ENCODE peak calls at places on chromosome 4, in ten cellular contexts. One of them, this sample, is unnamed.

GRCh38 chr4:38128478-38129451 is 168.6 kb downstream of the PTTG2 start:
- DNase-seq in astrocyte: peak
- DNase-seq in cardiac fibroblast: peak
- DNase-seq in HL-60: no peak
- DNase-seq in coronary artery: no peak
- DNase-seq in LNCaP clone FGC: no peak
- DNase-seq in ovary: no peak
- DNase-seq in fibroblast of lung: peak
- DNase-seq in WERI-Rb-1: no peak
- DNase-seq in astrocyte of the spinal cord: peak
- DNase-seq in this sample: no peak

GRCh38 chr4:103074598-103075434 is 1.7 kb downstream of the SLC9B2 start:
- DNase-seq in astrocyte: peak
- DNase-seq in cardiac fibroblast: no peak
- DNase-seq in HL-60: no peak
- DNase-seq in coronary artery: no peak
- DNase-seq in LNCaP clone FGC: no peak
- DNase-seq in ovary: no peak
- DNase-seq in fibroblast of lung: peak
- DNase-seq in WERI-Rb-1: no peak
- DNase-seq in astrocyte of the spinal cord: peak
- DNase-seq in this sample: no peak

GRCh38 chr4:158020734-158021346 is 152.0 kb downstream of the GASK1B start:
- DNase-seq in astrocyte: peak
- DNase-seq in cardiac fibroblast: peak
- DNase-seq in HL-60: no peak
- DNase-seq in coronary artery: no peak
- DNase-seq in LNCaP clone FGC: no peak
- DNase-seq in ovary: no peak
- DNase-seq in fibroblast of lung: peak
- DNase-seq in WERI-Rb-1: no peak
- DNase-seq in astrocyte of the spinal cord: peak
- DNase-seq in this sample: peak

GRCh38 chr4:111433436-111433835 is 711.8 kb upstream of the FAM241A start:
- DNase-seq in astrocyte: no peak
- DNase-seq in cardiac fibroblast: no peak
- DNase-seq in HL-60: no peak
- DNase-seq in coronary artery: no peak
- DNase-seq in LNCaP clone FGC: no peak
- DNase-seq in ovary: no peak
- DNase-seq in fibroblast of lung: no peak
- DNase-seq in WERI-Rb-1: no peak
- DNase-seq in astrocyte of the spinal cord: no peak
- DNase-seq in this sample: no peak

GRCh38 chr4:161454860-161455259 is 708.9 kb downstream of the FSTL5 start:
- DNase-seq in astrocyte: no peak
- DNase-seq in cardiac fibroblast: no peak
- DNase-seq in HL-60: no peak
- DNase-seq in coronary artery: no peak
- DNase-seq in LNCaP clone FGC: no peak
- DNase-seq in ovary: no peak
- DNase-seq in fibroblast of lung: no peak
- DNase-seq in WERI-Rb-1: no peak
- DNase-seq in astrocyte of the spinal cord: no peak
- DNase-seq in this sample: no peak

GRCh38 chr4:183200453-183200852 is 101.4 kb downstream of the WWC2 start:
- DNase-seq in astrocyte: peak
- DNase-seq in cardiac fibroblast: peak
- DNase-seq in HL-60: no peak
- DNase-seq in coronary artery: no peak
- DNase-seq in LNCaP clone FGC: peak
- DNase-seq in ovary: peak
- DNase-seq in fibroblast of lung: peak
- DNase-seq in WERI-Rb-1: no peak
- DNase-seq in astrocyte of the spinal cord: peak
- DNase-seq in this sample: peak

GRCh38 chr4:7911044-7911578 is 28.6 kb downstream of the AFAP1 start:
- DNase-seq in astrocyte: peak
- DNase-seq in cardiac fibroblast: peak
- DNase-seq in HL-60: no peak
- DNase-seq in coronary artery: peak
- DNase-seq in LNCaP clone FGC: no peak
- DNase-seq in ovary: no peak
- DNase-seq in fibroblast of lung: peak
- DNase-seq in WERI-Rb-1: peak
- DNase-seq in astrocyte of the spinal cord: peak
- DNase-seq in this sample: no peak

GRCh38 chr4:11228575-11228974 is 200.1 kb downstream of the HS3ST1 start:
- DNase-seq in astrocyte: no peak
- DNase-seq in cardiac fibroblast: no peak
- DNase-seq in HL-60: no peak
- DNase-seq in coronary artery: no peak
- DNase-seq in LNCaP clone FGC: peak
- DNase-seq in ovary: no peak
- DNase-seq in fibroblast of lung: no peak
- DNase-seq in WERI-Rb-1: no peak
- DNase-seq in astrocyte of the spinal cord: no peak
- DNase-seq in this sample: no peak

GRCh38 chr4:37023504-37023903 is 221.0 kb upstream of the NWD2 start:
- DNase-seq in astrocyte: no peak
- DNase-seq in cardiac fibroblast: no peak
- DNase-seq in HL-60: no peak
- DNase-seq in coronary artery: no peak
- DNase-seq in LNCaP clone FGC: no peak
- DNase-seq in ovary: no peak
- DNase-seq in fibroblast of lung: no peak
- DNase-seq in WERI-Rb-1: no peak
- DNase-seq in astrocyte of the spinal cord: no peak
- DNase-seq in this sample: no peak

GRCh38 chr4:176137626-176138025 is 57.8 kb downstream of the SPATA4 start:
- DNase-seq in astrocyte: peak
- DNase-seq in cardiac fibroblast: peak
- DNase-seq in HL-60: no peak
- DNase-seq in coronary artery: no peak
- DNase-seq in LNCaP clone FGC: no peak
- DNase-seq in ovary: no peak
- DNase-seq in fibroblast of lung: peak
- DNase-seq in WERI-Rb-1: no peak
- DNase-seq in astrocyte of the spinal cord: peak
- DNase-seq in this sample: no peak

DNA sequence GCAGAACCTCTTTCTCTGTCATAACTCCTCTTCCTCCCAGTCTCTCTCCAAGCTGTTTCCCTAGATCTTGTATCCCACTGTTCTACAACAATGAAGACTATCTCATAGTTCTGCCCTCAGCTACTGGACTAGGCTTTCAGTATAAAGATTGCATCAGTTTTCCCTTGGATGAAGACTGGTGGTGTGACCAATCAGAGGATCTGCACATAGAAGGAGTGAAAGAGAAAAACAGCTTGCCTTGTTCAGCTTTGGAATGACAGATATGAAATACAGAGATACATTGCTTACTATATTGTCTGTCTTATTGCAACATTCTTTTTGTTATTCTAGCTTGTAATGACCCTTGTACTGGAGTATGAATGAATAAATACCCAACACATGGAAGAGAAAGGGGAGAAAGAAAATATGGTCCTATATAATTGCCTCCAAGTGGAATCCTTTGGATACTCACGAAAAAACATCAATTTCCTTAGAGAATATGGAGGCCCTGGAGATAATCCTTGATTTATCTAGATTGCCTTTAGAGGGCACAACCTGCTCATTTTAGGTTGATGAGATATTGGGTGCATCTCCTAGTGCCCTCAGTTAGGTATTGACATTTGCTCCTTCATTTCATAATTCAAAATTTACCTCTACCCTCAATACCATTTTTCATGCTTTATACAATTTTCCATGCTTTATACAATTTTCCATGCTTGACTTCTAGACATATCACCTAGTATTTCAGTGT is 395.8 kb downstream of the NAF1 start:
- DNase-seq in astrocyte: no peak
- DNase-seq in cardiac fibroblast: peak
- DNase-seq in HL-60: no peak
- DNase-seq in coronary artery: no peak
- DNase-seq in LNCaP clone FGC: no peak
- DNase-seq in ovary: no peak
- DNase-seq in fibroblast of lung: no peak
- DNase-seq in WERI-Rb-1: no peak
- DNase-seq in astrocyte of the spinal cord: no peak
- DNase-seq in this sample: no peak
- TF ChIP-seq CTCF in astrocyte: no peak
- TF ChIP-seq CTCF in cardiac fibroblast: no peak
- TF ChIP-seq CTCF in HL-60: no peak
- TF ChIP-seq CTCF in coronary artery: no peak
- TF ChIP-seq CTCF in LNCaP clone FGC: peak
- TF ChIP-seq CTCF in ovary: no peak
- TF ChIP-seq CTCF in fibroblast of lung: no peak
- TF ChIP-seq CTCF in WERI-Rb-1: no peak
- TF ChIP-seq CTCF in astrocyte of the spinal cord: no peak
- TF ChIP-seq CTCF in this sample: peak

DNA sequence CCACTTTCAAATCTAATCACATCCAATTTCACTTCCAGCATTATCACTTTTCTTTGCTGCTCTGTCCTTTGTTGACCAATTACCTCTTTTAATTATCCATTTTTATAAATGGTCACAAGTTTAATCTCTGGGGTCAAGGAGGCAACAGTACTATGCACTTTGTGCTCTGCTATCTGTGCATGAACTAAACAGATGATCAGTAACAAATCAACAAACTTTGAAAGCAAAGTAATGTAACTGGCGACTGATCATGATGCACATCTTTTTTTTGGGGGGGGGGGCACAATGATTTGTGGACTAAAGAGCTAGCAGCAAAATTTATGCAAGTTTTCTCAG is 1.5 kb upstream of the SEC31A start:
- DNase-seq in astrocyte: no peak
- DNase-seq in cardiac fibroblast: no peak
- DNase-seq in HL-60: no peak
- DNase-seq in coronary artery: no peak
- DNase-seq in LNCaP clone FGC: no peak
- DNase-seq in ovary: no peak
- DNase-seq in fibroblast of lung: no peak
- DNase-seq in WERI-Rb-1: no peak
- DNase-seq in astrocyte of the spinal cord: no peak
- DNase-seq in this sample: no peak
- H3K4me3 ChIP-seq in astrocyte: no peak
- H3K4me3 ChIP-seq in cardiac fibroblast: no peak
- H3K4me3 ChIP-seq in HL-60: no peak
- H3K4me3 ChIP-seq in coronary artery: no peak
- H3K4me3 ChIP-seq in LNCaP clone FGC: no peak
- H3K4me3 ChIP-seq in ovary: no peak
- H3K4me3 ChIP-seq in fibroblast of lung: no peak
- H3K4me3 ChIP-seq in WERI-Rb-1: no peak
- H3K4me3 ChIP-seq in astrocyte of the spinal cord: no peak
- H3K4me3 ChIP-seq in this sample: no peak

GRCh38 chr4:140089216-140089615 is 64.8 kb downstream of the MAML3 start:
- DNase-seq in astrocyte: no peak
- DNase-seq in cardiac fibroblast: no peak
- DNase-seq in HL-60: no peak
- DNase-seq in coronary artery: no peak
- DNase-seq in LNCaP clone FGC: no peak
- DNase-seq in ovary: no peak
- DNase-seq in fibroblast of lung: no peak
- DNase-seq in WERI-Rb-1: no peak
- DNase-seq in astrocyte of the spinal cord: no peak
- DNase-seq in this sample: no peak

GRCh38 chr4:140094701-140095420 is 59.1 kb downstream of the MAML3 start:
- DNase-seq in astrocyte: peak
- DNase-seq in cardiac fibroblast: no peak
- DNase-seq in HL-60: peak
- DNase-seq in coronary artery: no peak
- DNase-seq in LNCaP clone FGC: peak
- DNase-seq in ovary: peak
- DNase-seq in fibroblast of lung: peak
- DNase-seq in WERI-Rb-1: no peak
- DNase-seq in astrocyte of the spinal cord: peak
- DNase-seq in this sample: no peak

GRCh38 chr4:140091305-140091704 is 62.7 kb downstream of the MAML3 start:
- DNase-seq in astrocyte: no peak
- DNase-seq in cardiac fibroblast: no peak
- DNase-seq in HL-60: no peak
- DNase-seq in coronary artery: no peak
- DNase-seq in LNCaP clone FGC: no peak
- DNase-seq in ovary: no peak
- DNase-seq in fibroblast of lung: no peak
- DNase-seq in WERI-Rb-1: no peak
- DNase-seq in astrocyte of the spinal cord: no peak
- DNase-seq in this sample: no peak

GRCh38 chr4:140090215-140090731 is 63.7 kb downstream of the MAML3 start:
- DNase-seq in astrocyte: peak
- DNase-seq in cardiac fibroblast: no peak
- DNase-seq in HL-60: no peak
- DNase-seq in coronary artery: no peak
- DNase-seq in LNCaP clone FGC: no peak
- DNase-seq in ovary: no peak
- DNase-seq in fibroblast of lung: peak
- DNase-seq in WERI-Rb-1: no peak
- DNase-seq in astrocyte of the spinal cord: peak
- DNase-seq in this sample: no peak

DNA sequence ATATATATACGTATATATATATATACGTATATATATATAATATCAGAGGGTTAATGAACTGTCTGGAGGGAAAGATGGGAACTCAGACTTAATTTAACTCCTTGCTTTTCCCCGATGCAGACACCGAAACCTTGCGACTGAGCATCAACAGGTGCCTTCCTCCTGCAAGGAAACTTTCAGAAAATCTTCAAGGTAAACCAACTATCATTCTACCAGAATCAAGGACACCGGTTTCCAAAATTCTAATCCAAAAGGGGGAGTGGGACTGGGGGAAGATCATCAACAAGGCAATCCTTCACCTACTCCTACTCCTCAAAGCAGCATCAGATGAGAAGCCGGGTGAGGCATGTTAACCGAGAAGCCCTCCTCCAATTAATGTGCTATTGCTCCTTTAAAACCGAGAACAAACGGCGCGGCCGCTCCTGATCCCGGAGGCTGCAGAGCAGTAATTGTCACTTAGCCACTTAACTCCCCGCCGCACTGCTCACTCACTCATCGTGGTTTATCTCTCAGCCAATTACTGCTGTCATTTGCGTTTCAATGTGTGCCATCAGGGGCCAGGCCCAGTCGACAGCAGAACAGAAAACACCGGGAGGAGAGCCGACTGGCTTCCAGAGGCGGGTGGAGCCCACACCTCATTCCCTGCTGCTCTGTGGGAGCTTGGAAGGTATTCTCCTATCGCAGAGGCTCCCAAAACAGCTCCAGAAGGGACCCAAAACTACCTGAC is 61.7 kb downstream of the MAML3 start:
- DNase-seq in astrocyte: no peak
- DNase-seq in cardiac fibroblast: no peak
- DNase-seq in HL-60: no peak
- DNase-seq in coronary artery: no peak
- DNase-seq in LNCaP clone FGC: no peak
- DNase-seq in ovary: peak
- DNase-seq in fibroblast of lung: peak
- DNase-seq in WERI-Rb-1: peak
- DNase-seq in astrocyte of the spinal cord: no peak
- DNase-seq in this sample: no peak
- TF ChIP-seq CTCF in astrocyte: no peak
- TF ChIP-seq CTCF in cardiac fibroblast: no peak
- TF ChIP-seq CTCF in HL-60: no peak
- TF ChIP-seq CTCF in coronary artery: no peak
- TF ChIP-seq CTCF in LNCaP clone FGC: no peak
- TF ChIP-seq CTCF in ovary: no peak
- TF ChIP-seq CTCF in fibroblast of lung: no peak
- TF ChIP-seq CTCF in WERI-Rb-1: no peak
- TF ChIP-seq CTCF in astrocyte of the spinal cord: no peak
- TF ChIP-seq CTCF in this sample: no peak

GRCh38 chr4:181971973-181972372 is 271.2 kb upstream of the TENM3 start:
- DNase-seq in astrocyte: peak
- DNase-seq in cardiac fibroblast: peak
- DNase-seq in HL-60: no peak
- DNase-seq in coronary artery: no peak
- DNase-seq in LNCaP clone FGC: no peak
- DNase-seq in ovary: no peak
- DNase-seq in fibroblast of lung: peak
- DNase-seq in WERI-Rb-1: no peak
- DNase-seq in astrocyte of the spinal cord: no peak
- DNase-seq in this sample: no peak
- H3K4me3 ChIP-seq in astrocyte: no peak
- H3K4me3 ChIP-seq in cardiac fibroblast: no peak
- H3K4me3 ChIP-seq in HL-60: no peak
- H3K4me3 ChIP-seq in coronary artery: no peak
- H3K4me3 ChIP-seq in LNCaP clone FGC: no peak
- H3K4me3 ChIP-seq in ovary: no peak
- H3K4me3 ChIP-seq in fibroblast of lung: no peak
- H3K4me3 ChIP-seq in WERI-Rb-1: no peak
- H3K4me3 ChIP-seq in astrocyte of the spinal cord: no peak
- H3K4me3 ChIP-seq in this sample: no peak